ENCODE peak calls at places on chromosome X, in four cellular contexts. R, S, Z and F are unnamed samples.

GRCh38 chrX:38142598-38142997 is 78.1 kb downstream of the SRPX start:
- DNase-seq in Z (no peak), S (no peak), R (no peak), F (no peak)

GRCh38 chrX:94545722-94546121 is 871.7 kb downstream of the FAM133A start:
- DNase-seq in Z (no peak), R (no peak), S (no peak), F (no peak)

GRCh38 chrX:19127649-19128168 is 5.4 kb upstream of the ADGRG2 start:
- DNase-seq in Z (no peak), R (no peak), S (no peak), F (no peak)

GRCh38 chrX:151981129-151981528 is 6.7 kb upstream of the GABRE start:
- DNase-seq in R (no peak), S (no peak), Z (no peak), F (no peak)

GRCh38 chrX:13088155-13088485 is 43.7 kb upstream of the FAM9C start:
- DNase-seq in Z (no peak), R (no peak), S (no peak), F (peak; percentile 63)

GRCh38 chrX:154136627-154137161 is 7.3 kb upstream of the OPN1LW start:
- DNase-seq in S (peak; percentile 64), Z (no peak), R (peak; percentile 81), F (no peak)

GRCh38 chrX:17805120-17805519 is 56.0 kb downstream of the RAI2 start:
- DNase-seq in R (peak; percentile 8), Z (no peak), S (no peak), F (no peak)

GRCh38 chrX:79413009-79413408 is 45.9 kb upstream of the ITM2A start:
- DNase-seq in R (peak; percentile 7), S (no peak), Z (no peak), F (no peak)

GRCh38 chrX:20471483-20471882 is 204.8 kb upstream of the RPS6KA3 start:
- DNase-seq in R (no peak), Z (no peak), S (no peak), F (no peak)

GRCh38 chrX:39149761-39150160 is 348.5 kb downstream of the MID1IP1 start:
- DNase-seq in Z (no peak), S (no peak), R (peak; percentile 44), F (peak; percentile 43)

GRCh38 chrX:40922307-40922706 is 162.9 kb upstream of the USP9X start:
- DNase-seq in R (peak; percentile 35), S (no peak), Z (no peak), F (peak; percentile 13)

GRCh38 chrX:130106071-130106470 is 4.2 kb downstream of the ELF4 start:
- DNase-seq in Z (no peak), R (no peak), S (no peak), F (no peak)

GRCh38 chrX:47242321-47242720 is 9.5 kb downstream of the USP11 start:
- DNase-seq in S (no peak), R (no peak), Z (no peak), F (no peak)

GRCh38 chrX:40011483-40012038 is 86.2 kb downstream of the BCOR start:
- DNase-seq in S (no peak), Z (no peak), R (no peak), F (no peak)

GRCh38 chrX:134803060-134803459 is 144.8 kb upstream of the PLAC1 start:
- DNase-seq in Z (no peak), R (no peak), S (no peak), F (no peak)

GRCh38 chrX:66633541-66633940 is 5.3 kb downstream of the EDA2R start:
- DNase-seq in Z (no peak), S (no peak), R (no peak), F (no peak)

GRCh38 chrX:9416562-9417319 is 48.1 kb upstream of the TBL1X start:
- DNase-seq in S (no peak), Z (no peak), R (no peak), F (no peak)

GRCh38 chrX:68995780-68996551 is 167.1 kb downstream of the EFNB1 start:
- DNase-seq in Z (no peak), R (no peak), S (no peak), F (no peak)

GRCh38 chrX:104105330-104105729 is 7.0 kb upstream of the ZCCHC18 start:
- DNase-seq in Z (no peak), S (no peak), R (no peak), F (no peak)

GRCh38 chrX:132738951-132739350 is 219.5 kb downstream of the HS6ST2 start:
- DNase-seq in Z (no peak), S (no peak), R (no peak), F (no peak)

GRCh38 chrX:44105228-44105913 is 132.2 kb upstream of the NDP start:
- DNase-seq in S (no peak), R (no peak), Z (no peak), F (no peak)

GRCh38 chrX:46208225-46208854 is 336.9 kb downstream of the ZNF674 start:
- DNase-seq in Z (peak; percentile 12), S (no peak), R (no peak), F (no peak)

GRCh38 chrX:8447367-8447766 is 17.3 kb upstream of the VCX3B start:
- DNase-seq in S (no peak), R (no peak), Z (no peak), F (no peak)

GRCh38 chrX:43822015-43822414 is 60.2 kb downstream of the MAOB start:
- DNase-seq in R (no peak), Z (no peak), S (no peak), F (no peak)

GRCh38 chrX:55593296-55593695 is 29.9 kb upstream of the FOXR2 start:
- DNase-seq in Z (no peak), S (no peak), R (no peak), F (no peak)

GRCh38 chrX:18931972-18932371 is 51.9 kb downstream of the PHKA2 start:
- DNase-seq in Z (no peak), S (no peak), R (peak; percentile 6), F (peak; percentile 23)

GRCh38 chrX:133697656-133698055 is 282.4 kb upstream of the GPC4 start:
- DNase-seq in S (no peak), Z (no peak), R (no peak), F (no peak)

GRCh38 chrX:48910926-48911406 is 480 bp downstream of the SLC35A2 start:
- DNase-seq in S (no peak), R (peak; percentile 42), Z (no peak), F (peak; percentile 32)

GRCh38 chrX:15301924-15302323 is 13.5 kb downstream of the ASB11 start:
- DNase-seq in S (no peak), Z (no peak), R (no peak), F (peak; percentile 57)

GRCh38 chrX:131136776-131137175 is 78.6 kb downstream of the ARHGAP36 start:
- DNase-seq in Z (no peak), S (no peak), R (no peak), F (no peak)

GRCh38 chrX:45845142-45845541 is 644.5 kb upstream of the DIPK2B start:
- DNase-seq in R (no peak), Z (no peak), S (no peak), F (no peak)

GRCh38 chrX:17605676-17606075 is 131.6 kb upstream of the SCML1 start:
- DNase-seq in R (no peak), S (no peak), Z (no peak), F (no peak)

GRCh38 chrX:40945366-40945713 is 139.9 kb upstream of the USP9X start:
- DNase-seq in S (no peak), R (peak; percentile 37), Z (peak; percentile 40), F (peak; percentile 49)

DNA sequence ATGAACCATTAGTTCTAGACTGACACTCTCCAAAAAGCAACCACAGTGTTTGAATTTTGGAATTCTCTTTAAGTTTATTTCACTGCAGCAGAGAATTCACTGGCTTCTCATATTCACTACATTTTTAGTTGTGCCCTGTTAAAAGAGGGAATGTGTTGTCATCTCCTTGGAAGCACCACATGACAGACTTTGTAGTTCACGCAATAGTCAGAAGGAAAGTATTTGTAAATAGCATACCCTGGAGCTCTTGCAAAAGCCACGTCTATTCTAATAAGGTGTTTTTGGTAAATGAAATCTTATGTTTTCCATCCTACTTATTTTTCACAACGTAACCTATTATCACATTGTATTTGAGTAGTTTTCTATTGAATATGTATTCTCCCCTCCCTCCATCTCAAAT is 25.8 kb downstream of the DOCK11 start:
- DNase-seq in S (no peak), Z (no peak), R (no peak), F (no peak)
- TF ChIP-seq SPI1 in S (no peak), Z (no peak), R (no peak), F (no peak)

GRCh38 chrX:16466640-16467432 is 183.1 kb upstream of the S100G start:
- DNase-seq in S (no peak), Z (no peak), R (no peak), F (no peak)
- TF ChIP-seq SPI1 in S (no peak), Z (no peak), R (no peak), F (no peak)

DNA sequence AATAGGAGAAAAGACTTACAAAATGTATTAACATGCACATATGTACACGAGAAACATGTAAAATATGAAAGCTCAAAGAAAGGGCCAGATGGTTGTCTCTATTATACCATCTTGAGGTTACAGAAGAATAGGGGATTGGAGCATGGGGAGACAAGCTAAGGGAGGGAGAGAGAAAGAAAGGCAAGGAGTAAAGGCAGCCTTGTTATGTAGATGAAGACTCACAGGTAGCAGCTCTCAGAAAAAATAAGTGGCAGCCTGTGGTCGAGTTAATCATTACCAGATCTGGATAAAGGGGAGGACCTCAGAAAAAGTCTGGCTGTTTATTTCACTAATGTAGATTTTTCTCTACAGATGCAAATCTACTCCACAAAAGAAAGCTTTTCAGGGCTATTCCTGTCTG is 26.6 kb upstream of the PPP1R2C start:
- DNase-seq in S (no peak), R (no peak), Z (no peak), F (no peak)
- TF ChIP-seq SPI1 in S (no peak), R (no peak), Z (no peak), F (no peak)

GRCh38 chrX:22164770-22165388 is 107.8 kb upstream of the CBLL2 start:
- DNase-seq in R (no peak), S (no peak), Z (no peak), F (no peak)

GRCh38 chrX:22155126-22155525 is 117.6 kb upstream of the CBLL2 start:
- DNase-seq in R (no peak), Z (no peak), S (no peak), F (no peak)

GRCh38 chrX:22163306-22163705 is 109.4 kb upstream of the CBLL2 start:
- DNase-seq in S (no peak), Z (no peak), R (no peak), F (no peak)

GRCh38 chrX:22159071-22159470 is 113.6 kb upstream of the CBLL2 start:
- DNase-seq in R (no peak), Z (no peak), S (no peak), F (no peak)
- TF ChIP-seq SPI1 in R (no peak), Z (no peak), S (no peak), F (no peak)

DNA sequence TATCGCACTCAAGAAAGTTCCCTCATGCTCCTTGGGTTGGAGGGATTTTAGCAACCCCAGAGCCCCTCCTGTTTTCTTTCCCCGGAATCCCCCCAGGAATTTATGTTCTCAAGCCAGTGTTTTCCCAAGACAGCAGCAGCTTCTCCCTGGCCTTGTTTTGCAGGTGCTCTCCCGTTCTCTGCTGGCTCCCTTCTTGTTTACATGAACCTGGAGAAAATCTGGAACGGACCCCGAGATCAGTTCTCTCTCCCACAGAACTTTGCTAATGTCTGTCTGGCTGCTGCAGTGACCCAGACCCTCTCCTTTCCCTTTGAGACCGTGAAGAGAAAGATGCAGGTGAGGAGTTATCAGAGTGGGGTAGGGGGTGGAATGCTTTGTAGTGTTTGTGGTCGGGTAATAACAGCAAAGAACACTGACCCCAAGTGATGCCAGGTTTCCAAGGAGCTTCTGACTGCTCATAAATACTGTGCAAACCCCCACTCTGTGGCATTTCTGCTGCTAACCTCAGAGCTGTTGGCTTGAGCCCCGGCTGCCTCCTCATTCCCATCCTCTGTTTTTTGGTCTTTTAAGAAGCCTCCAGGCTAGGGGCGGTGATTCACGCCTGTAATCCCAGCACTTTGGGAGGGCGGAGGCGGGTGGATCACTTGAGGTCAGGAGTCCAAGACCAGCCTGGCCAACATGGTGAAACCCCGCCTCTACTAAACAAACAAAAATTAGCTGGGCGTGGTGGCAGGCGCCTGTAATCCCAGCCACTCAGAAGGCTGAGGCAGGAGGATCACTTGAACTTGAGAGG is 11.1 kb downstream of the SLC25A43 start:
- DNase-seq in Z (no peak), S (no peak), R (no peak), F (no peak)
- TF ChIP-seq SPI1 in Z (no peak), S (no peak), R (no peak), F (no peak)

GRCh38 chrX:1807301-1807731 is 192.5 kb downstream of the ASMT start:
- DNase-seq in R (no peak), Z (no peak), S (no peak), F (no peak)
- TF ChIP-seq SPI1 in R (no peak), Z (no peak), S (no peak), F (no peak)